ENCODE peak calls at places on chromosomes 6 and 20, in six cellular contexts. D is Peyer's patch, J is IMR-90, O is neural progenitor cell, E is AG09309, Z is heart left ventricle. W is an unnamed sample.

GRCh38 chr6:105509506-105510331 is 106.8 kb upstream of the PREP start:
- DNase-seq in D (no peak), J (peak), O (peak), E (no peak), Z (peak), W (no peak)

GRCh38 chr6:53692172-53692571 is 26.6 kb upstream of the KLHL31 start:
- DNase-seq in D (no peak), J (no peak), O (no peak), E (no peak), Z (no peak), W (no peak)

GRCh38 chr20:47330933-47331708 is 25.4 kb downstream of the ZMYND8 start:
- DNase-seq in D (peak), J (peak), O (no peak), E (peak), Z (no peak), W (no peak)

GRCh38 chr6:144548525-144548924 is 263.4 kb downstream of the UTRN start:
- DNase-seq in D (no peak), J (no peak), O (no peak), E (no peak), Z (no peak), W (no peak)

GRCh38 chr6:167420858-167421766 is 96.2 kb downstream of the TTLL2 start:
- DNase-seq in D (peak), J (no peak), O (no peak), E (no peak), Z (no peak), W (no peak)

GRCh38 chr6:128111096-128111495 is 210.2 kb upstream of the THEMIS start:
- DNase-seq in D (no peak), J (peak), O (no peak), E (no peak), Z (no peak), W (no peak)

GRCh38 chr20:31570021-31570463 is 35.0 kb upstream of the ID1 start:
- DNase-seq in D (no peak), J (no peak), O (no peak), E (no peak), Z (no peak), W (no peak)

GRCh38 chr6:168473197-168473596 is 32.2 kb downstream of the SMOC2 start:
- DNase-seq in D (no peak), J (no peak), O (no peak), E (no peak), Z (no peak), W (no peak)

GRCh38 chr6:147207851-147208754 is 3.9 kb downstream of the STXBP5 start:
- DNase-seq in D (no peak), J (peak), O (no peak), E (no peak), Z (no peak), W (no peak)

GRCh38 chr6:129209355-129209754 is 326.4 kb downstream of the LAMA2 start:
- DNase-seq in D (no peak), J (peak), O (no peak), E (peak), Z (no peak), W (no peak)

GRCh38 chr6:12114055-12114503 is 102.0 kb downstream of the HIVEP1 start:
- DNase-seq in D (no peak), J (no peak), O (no peak), E (no peak), Z (no peak), W (no peak)

GRCh38 chr6:144285548-144285797 is 338 bp downstream of the UTRN start:
- DNase-seq in D (no peak), J (no peak), O (no peak), E (no peak), Z (no peak), W (no peak)

GRCh38 chr20:10573273-10573950 is 100.4 kb downstream of the JAG1 start:
- DNase-seq in D (no peak), J (no peak), O (no peak), E (no peak), Z (no peak), W (no peak)

GRCh38 chr6:160088069-160088773 is 33.4 kb upstream of the SLC22A1 start:
- DNase-seq in D (peak), J (peak), O (peak), E (peak), Z (peak), W (no peak)

GRCh38 chr6:42551202-42551601 is 12.6 kb upstream of the UBR2 start:
- DNase-seq in D (no peak), J (peak), O (no peak), E (no peak), Z (no peak), W (no peak)

GRCh38 chr20:63027425-63028389 is 20.9 kb upstream of the BHLHE23 start:
- DNase-seq in D (no peak), J (no peak), O (peak), E (no peak), Z (no peak), W (peak)

GRCh38 chr6:169101981-169102380 is 151.7 kb downstream of the THBS2 start:
- DNase-seq in D (no peak), J (peak), O (no peak), E (no peak), Z (no peak), W (no peak)

GRCh38 chr6:170512249-170512648 is 40.9 kb downstream of the PSMB1 start:
- DNase-seq in D (no peak), J (no peak), O (no peak), E (no peak), Z (no peak), W (no peak)

GRCh38 chr6:64522859-64523258 is 887.3 kb downstream of the PHF3 start:
- DNase-seq in D (no peak), J (no peak), O (no peak), E (no peak), Z (no peak), W (no peak)

GRCh38 chr6:106169517-106169916 is 83.4 kb downstream of the PRDM1 start:
- DNase-seq in D (no peak), J (no peak), O (no peak), E (no peak), Z (no peak), W (no peak)

GRCh38 chr20:59858425-59858824 is 75.0 kb downstream of the SYCP2 start:
- DNase-seq in D (no peak), J (no peak), O (no peak), E (no peak), Z (no peak), W (no peak)

GRCh38 chr20:64111841-64112641 is 4.7 kb upstream of the NPBWR2 start:
- DNase-seq in D (peak), J (no peak), O (no peak), E (no peak), Z (no peak), W (no peak)

GRCh38 chr20:41480054-41480770 is 113.6 kb upstream of the EMILIN3 start:
- DNase-seq in D (no peak), J (no peak), O (no peak), E (no peak), Z (no peak), W (no peak)

GRCh38 chr6:131096786-131097185 is 33.7 kb upstream of the EPB41L2 start:
- DNase-seq in D (no peak), J (no peak), O (no peak), E (no peak), Z (no peak), W (no peak)

GRCh38 chr20:2521369-2522305 is 12.9 kb upstream of the ZNF343 start:
- DNase-seq in D (peak), J (peak), O (peak), E (no peak), Z (peak), W (peak)

GRCh38 chr6:42135722-42136121 is 6.7 kb downstream of the C6orf132 start:
- DNase-seq in D (no peak), J (no peak), O (no peak), E (no peak), Z (no peak), W (no peak)

GRCh38 chr20:53792946-53793536 is 199.4 kb upstream of the ZNF217 start:
- DNase-seq in D (peak), J (no peak), O (no peak), E (no peak), Z (no peak), W (no peak)

GRCh38 chr6:166598441-166599138 is 12.1 kb upstream of the RAMACL start:
- DNase-seq in D (no peak), J (peak), O (no peak), E (peak), Z (peak), W (no peak)

GRCh38 chr6:133099573-133099972 is 141.6 kb upstream of the EYA4 start:
- DNase-seq in D (no peak), J (peak), O (no peak), E (peak), Z (no peak), W (no peak)

GRCh38 chr6:46626228-46626909 is 26.2 kb downstream of the CYP39A1 start:
- DNase-seq in D (no peak), J (peak), O (peak), E (no peak), Z (no peak), W (no peak)

GRCh38 chr20:22836211-22836610 is 198.9 kb upstream of the SSTR4 start:
- DNase-seq in D (no peak), J (no peak), O (no peak), E (no peak), Z (no peak), W (no peak)

GRCh38 chr6:126352514-126352913 is 12.6 kb downstream of the CENPW start:
- DNase-seq in D (no peak), J (no peak), O (no peak), E (no peak), Z (no peak), W (no peak)

GRCh38 chr6:101779051-101779844 is 385.7 kb downstream of the GRIK2 start:
- DNase-seq in D (no peak), J (peak), O (no peak), E (no peak), Z (no peak), W (no peak)

GRCh38 chr20:62805365-62805710 is 703 bp downstream of the OGFR start:
- DNase-seq in D (no peak), J (no peak), O (peak), E (no peak), Z (no peak), W (no peak)

GRCh38 chr20:34143951-34144350 is 31.9 kb upstream of the EIF2S2 start:
- DNase-seq in D (no peak), J (peak), O (no peak), E (no peak), Z (no peak), W (no peak)

DNA sequence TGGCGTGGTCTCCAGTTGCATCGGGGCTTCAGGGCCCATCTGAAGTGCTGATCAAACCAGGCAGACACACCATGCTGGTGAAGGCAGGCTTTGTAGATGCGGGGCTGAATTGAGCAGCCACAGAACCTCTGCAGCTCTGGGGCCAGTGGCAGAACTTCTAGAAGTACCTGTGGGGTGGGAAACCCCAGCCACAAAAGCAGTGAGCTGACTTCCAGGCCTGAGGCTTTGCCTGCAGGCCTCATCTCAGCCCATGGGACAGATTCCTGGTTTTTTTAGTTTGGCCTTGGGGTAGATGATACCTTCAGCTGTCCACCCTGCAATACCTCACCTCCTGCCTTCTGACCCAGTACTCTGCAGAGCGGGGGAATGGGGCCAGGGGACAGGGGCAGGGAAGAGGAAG is 14.1 kb downstream of the C20orf173 start:
- DNase-seq in D (no peak), J (no peak), O (no peak), E (no peak), Z (no peak), W (no peak)
- H3K4me3 ChIP-seq in D (no peak), J (no peak), O (no peak), E (no peak), Z (no peak), W (no peak)

GRCh38 chr6:10395171-10395945 is 19.5 kb downstream of the TFAP2A start:
- DNase-seq in D (no peak), J (no peak), O (peak), E (no peak), Z (no peak), W (no peak)
- H3K4me3 ChIP-seq in D (no peak), J (no peak), O (no peak), E (no peak), Z (no peak), W (no peak)

DNA sequence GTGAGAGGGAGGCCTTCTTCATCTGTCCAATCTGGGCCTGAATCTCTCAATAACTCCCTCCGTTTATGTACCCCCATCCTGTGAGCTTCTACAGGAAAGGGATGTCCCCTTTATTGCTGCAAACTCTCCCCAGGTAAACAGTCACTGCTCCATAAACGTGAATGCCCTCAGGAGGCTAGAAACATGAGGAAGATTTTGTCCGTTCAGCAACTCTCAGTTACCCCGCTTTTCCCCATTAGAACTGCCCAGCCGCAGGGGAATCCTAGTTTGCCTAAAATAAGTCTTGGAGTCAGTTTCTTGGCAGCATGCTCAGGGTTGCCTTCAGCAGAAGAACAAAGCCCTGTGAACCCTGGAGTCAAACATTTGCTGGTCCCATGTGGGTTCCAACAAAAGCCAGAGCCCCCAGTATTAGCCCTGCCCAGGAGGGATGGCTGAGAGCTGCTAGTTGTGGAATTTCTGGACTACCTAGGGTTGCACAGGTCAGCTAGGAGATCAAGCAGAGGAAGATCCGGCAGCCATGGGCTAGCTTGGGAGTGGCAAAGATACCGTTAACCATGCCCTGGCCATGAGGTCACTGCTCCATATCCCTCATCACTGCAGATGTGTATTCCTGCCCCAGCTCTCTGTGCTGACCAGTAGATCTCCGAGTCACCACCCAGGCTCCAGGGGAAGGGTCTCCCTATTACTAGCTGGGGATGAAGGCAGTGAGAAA is 640 bp downstream of the LRRN4 start:
- DNase-seq in D (no peak), J (no peak), O (no peak), E (no peak), Z (no peak), W (no peak)
- H3K4me3 ChIP-seq in D (no peak), J (no peak), O (no peak), E (no peak), Z (peak), W (no peak)

GRCh38 chr20:32625996-32626395 is 40.9 kb upstream of the NOL4L start:
- DNase-seq in D (no peak), J (no peak), O (no peak), E (no peak), Z (no peak), W (no peak)
- H3K4me3 ChIP-seq in D (no peak), J (no peak), O (no peak), E (no peak), Z (no peak), W (no peak)

W was measured in CD8-positive, alpha-beta T cell.